ENCODE peak calls at places on chromosome 13, in four cellular contexts. T is kidney epithelial cell, S is heart right ventricle, M is lower leg skin. U is an unnamed sample.
A peak's percentile ranks its signal among the peaks of the same experiment; 100 is the strongest.

GRCh38 chr13:20911037-20911436 is 8.5 kb upstream of the XPO4 start:
- DNase-seq in S (no peak), T (no peak), M (no peak), U (no peak)

GRCh38 chr13:98892821-98893220 is 85.0 kb downstream of the DOCK9 start:
- DNase-seq in M (no peak), T (no peak), S (no peak), U (no peak)

GRCh38 chr13:110915874-110916670 is 1.2 kb upstream of the ANKRD10 start:
- DNase-seq in T (no peak), M (no peak), S (no peak), U (no peak)

GRCh38 chr13:48731957-48732569 is 78.3 kb downstream of the CYSLTR2 start:
- DNase-seq in T (no peak), M (no peak), S (no peak), U (no peak)

GRCh38 chr13:113904411-113904810 is 40.5 kb upstream of the GAS6 start:
- DNase-seq in S (peak; percentile 62), T (no peak), M (peak; percentile 16), U (no peak)

GRCh38 chr13:94800423-94800822 is 88.1 kb upstream of the SOX21 start:
- DNase-seq in T (no peak), M (no peak), S (no peak), U (no peak)

GRCh38 chr13:70634893-70635292 is 526.6 kb upstream of the KLHL1 start:
- DNase-seq in M (no peak), T (no peak), S (no peak), U (no peak)

GRCh38 chr13:28401303-28402056 is 93.4 kb downstream of the FLT1 start:
- DNase-seq in S (no peak), T (no peak), M (no peak), U (no peak)

GRCh38 chr13:31967155-31967554 is 64.4 kb upstream of the FRY start:
- DNase-seq in T (no peak), M (no peak), S (no peak), U (no peak)

GRCh38 chr13:34853161-34853560 is 88.9 kb upstream of the NBEA start:
- DNase-seq in M (no peak), S (no peak), T (no peak), U (no peak)

GRCh38 chr13:44159633-44160279 is 213.9 kb upstream of the SERP2 start:
- DNase-seq in M (peak; percentile 39), S (no peak), T (no peak), U (no peak)

GRCh38 chr13:75929074-75929473 is 292.9 kb downstream of the LMO7 start:
- DNase-seq in T (no peak), S (no peak), M (no peak), U (no peak)

GRCh38 chr13:31968473-31968872 is 63.1 kb upstream of the FRY start:
- DNase-seq in S (peak; percentile 67), T (no peak), M (no peak), U (no peak)

GRCh38 chr13:28531195-28531955 is 36.4 kb upstream of the FLT1 start:
- DNase-seq in T (no peak), S (peak; percentile 80), M (no peak), U (no peak)

GRCh38 chr13:45773236-45773635 is 71.1 kb downstream of the CBY2 start:
- DNase-seq in M (no peak), T (no peak), S (no peak), U (no peak)

GRCh38 chr13:53010374-53011105 is 18.1 kb upstream of the OLFM4 start:
- DNase-seq in S (no peak), T (peak; percentile 9), M (no peak), U (peak; percentile 9)

GRCh38 chr13:95247857-95248256 is 53.4 kb downstream of the ABCC4 start:
- DNase-seq in S (no peak), T (no peak), M (no peak), U (no peak)

GRCh38 chr13:92224825-92225224 is 826.4 kb downstream of the GPC5 start:
- DNase-seq in T (no peak), S (no peak), M (no peak), U (no peak)

GRCh38 chr13:93262729-93263128 is 36.1 kb downstream of the GPC6 start:
- DNase-seq in M (no peak), S (no peak), T (peak; percentile 53), U (no peak)

GRCh38 chr13:97716746-97717145 is 236.7 kb upstream of the IPO5 start:
- DNase-seq in T (no peak), M (no peak), S (no peak), U (no peak)

GRCh38 chr13:36436811-36437210 is 4.5 kb downstream of the CCNA1 start:
- DNase-seq in M (no peak), S (no peak), T (no peak), U (no peak)

GRCh38 chr13:107585466-107585865 is 629.9 kb downstream of the LIG4 start:
- DNase-seq in T (no peak), M (no peak), S (no peak), U (no peak)

GRCh38 chr13:67147257-67148218 is 82.6 kb downstream of the PCDH9 start:
- DNase-seq in M (no peak), T (peak; percentile 9), S (peak; percentile 15), U (peak; percentile 8)

GRCh38 chr13:67071918-67072598 is 158.1 kb downstream of the PCDH9 start:
- DNase-seq in T (no peak), M (no peak), S (no peak), U (no peak)

GRCh38 chr13:102872531-102872930 is 26.7 kb downstream of the ERCC5 start:
- DNase-seq in M (no peak), T (no peak), S (no peak), U (no peak)

GRCh38 chr13:18235172-18235571 is 946.5 kb downstream of the TUBA3C start:
- DNase-seq in T (no peak), S (no peak), M (no peak), U (no peak)

GRCh38 chr13:48131481-48131992 is 36.6 kb upstream of the MED4 start:
- DNase-seq in T (no peak), S (no peak), M (no peak), U (no peak)

GRCh38 chr13:64480206-64480605 is 2749.9 kb downstream of the PCDH9 start:
- DNase-seq in T (no peak), S (no peak), M (no peak), U (no peak)

GRCh38 chr13:33610471-33611015 is 207.4 kb upstream of the RFC3 start:
- DNase-seq in S (peak; percentile 77), M (no peak), T (no peak), U (peak; percentile 55)

GRCh38 chr13:40377783-40378182 is 288.7 kb downstream of the FOXO1 start:
- DNase-seq in S (no peak), M (no peak), T (peak; percentile 26), U (peak; percentile 75)

GRCh38 chr13:71067164-71067815 is 799.7 kb downstream of the DACH1 start:
- DNase-seq in T (no peak), S (no peak), M (no peak), U (no peak)

GRCh38 chr13:75316427-75316826 is 165.5 kb downstream of the TBC1D4 start:
- DNase-seq in S (no peak), M (no peak), T (no peak), U (no peak)

GRCh38 chr13:99086869-99087129 is 108.9 kb upstream of the DOCK9 start:
- DNase-seq in T (no peak), S (no peak), M (no peak), U (no peak)

GRCh38 chr13:107581009-107581408 is 634.3 kb downstream of the LIG4 start:
- DNase-seq in S (no peak), T (no peak), M (no peak), U (no peak)

GRCh38 chr13:44857061-44857460 is 132.2 kb downstream of the NUFIP1 start:
- DNase-seq in S (no peak), M (no peak), T (no peak), U (no peak)

GRCh38 chr13:42973581-42973980 is 18.5 kb downstream of the EPSTI1 start:
- DNase-seq in M (no peak), S (no peak), T (no peak), U (no peak)

GRCh38 chr13:74040200-74040599 is 94.0 kb downstream of the KLF12 start:
- DNase-seq in S (peak; percentile 35), M (no peak), T (no peak), U (no peak)
- TF ChIP-seq CTCF in S (peak; percentile 61), M (no peak), T (peak; percentile 65), U (peak; percentile 71)

DNA sequence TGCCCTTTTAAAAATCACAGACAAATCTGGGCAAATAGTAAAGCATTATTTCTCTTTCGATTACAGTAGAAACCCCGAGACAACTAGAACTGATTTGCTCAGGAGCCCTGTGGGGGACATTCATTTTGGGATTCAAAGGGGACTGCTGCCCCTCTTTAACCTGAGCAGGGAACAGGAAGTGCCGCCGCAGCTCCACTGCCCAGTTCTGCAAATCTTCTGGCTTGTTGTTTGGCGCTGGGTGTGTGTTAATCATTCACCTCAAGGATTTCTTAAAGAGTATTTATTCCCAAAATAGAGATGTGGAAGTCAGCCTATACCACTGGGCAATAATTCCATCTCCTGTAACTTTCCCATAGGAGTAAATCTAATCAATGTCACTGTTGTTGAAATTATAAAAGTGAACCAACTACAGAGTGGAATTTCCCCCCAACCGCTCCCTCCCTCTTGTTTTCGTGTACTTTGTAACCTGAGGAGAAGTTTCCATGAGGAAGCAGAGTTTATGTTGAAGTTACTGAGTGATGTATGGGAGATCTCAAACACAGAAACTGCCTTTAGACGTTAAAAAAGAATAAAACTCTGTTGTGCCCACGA is 515.8 kb downstream of the KLF12 start:
- DNase-seq in S (no peak), T (no peak), M (no peak), U (no peak)
- H3K4me3 ChIP-seq in S (no peak overlapping the region), T (no peak overlapping the region), M (no peak overlapping the region), U (no peak overlapping the region)

GRCh38 chr13:30135868-30136267 is 171.5 kb downstream of the KATNAL1 start:
- DNase-seq in S (no peak), T (no peak), M (no peak), U (no peak)
- TF ChIP-seq CTCF in S (no peak), T (no peak), M (no peak), U (no peak)

DNA sequence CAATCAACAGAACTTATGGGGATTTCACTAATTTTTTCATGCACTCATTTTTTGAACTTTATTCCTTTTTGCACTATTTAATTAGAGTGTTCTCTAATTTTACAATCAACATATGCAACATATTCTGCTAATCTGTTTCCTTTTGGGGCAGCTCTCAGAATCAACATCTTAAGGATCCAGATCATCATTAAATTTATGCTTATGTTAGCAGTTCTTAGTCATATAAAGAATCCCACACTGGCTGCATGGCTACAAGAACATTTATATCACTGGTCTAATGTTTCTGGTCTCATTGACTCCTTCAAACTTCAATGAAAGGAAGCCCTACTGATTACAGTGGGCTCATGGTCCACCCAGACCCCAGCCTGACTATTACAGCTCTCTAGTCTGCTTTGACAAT is 245.2 kb downstream of the RBM26 start:
- DNase-seq in M (no peak), S (no peak), T (no peak), U (no peak)
- H3K4me3 ChIP-seq in M (no peak overlapping the region), S (no peak overlapping the region), T (no peak overlapping the region), U (no peak overlapping the region)

DNA sequence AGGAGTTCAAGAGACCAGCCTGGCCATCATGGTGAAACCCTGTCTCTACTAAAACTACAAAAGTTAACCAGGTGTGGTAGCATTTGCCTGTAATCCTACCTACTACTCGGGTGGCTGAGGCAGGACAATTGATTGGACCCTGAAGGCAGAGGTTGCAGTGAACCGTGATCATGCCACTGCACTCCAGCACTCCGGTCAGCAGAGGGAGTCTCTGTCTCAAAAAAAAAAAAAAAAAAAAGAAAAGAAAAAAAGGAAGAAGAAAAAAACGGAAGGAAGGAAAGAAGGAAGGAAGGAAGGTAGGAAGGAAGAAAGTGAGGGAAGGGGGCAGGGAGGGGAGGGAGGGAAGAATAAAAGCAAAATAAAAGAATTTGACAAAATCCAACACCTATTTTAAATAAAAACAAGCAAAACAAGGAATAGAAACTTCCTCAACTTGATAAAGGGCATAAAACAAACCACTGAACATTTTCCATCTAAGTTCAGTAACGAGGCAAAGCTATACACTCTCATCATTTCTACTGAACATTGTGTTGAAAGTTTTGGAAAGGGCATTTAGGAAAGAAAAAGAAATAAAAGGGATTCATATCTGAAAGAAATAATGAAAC is 411.6 kb upstream of the SLITRK5 start:
- DNase-seq in T (no peak), M (no peak), S (no peak), U (no peak)
- TF ChIP-seq CTCF in T (peak; percentile 53), M (no peak), S (no peak), U (peak; percentile 57)

U was measured in retinal pigment epithelial cell.